ENCODE peak calls at places on chromosome 6, in nine cellular contexts. One of them, this sample, is unnamed.

GRCh38 chr6:106546322-106547052 is 82.8 kb downstream of the RTN4IP1 start:
- DNase-seq in ovary: no peak
- DNase-seq in NCI-H1092 treated with DMSO at 0.1 percent for 48 hours: no peak
- DNase-seq in smooth muscle cell of the brain vasculature: no peak
- DNase-seq in GM04504: no peak
- DNase-seq in HEK293T: no peak
- DNase-seq in GM06990: no peak
- DNase-seq in WTC11: no peak
- DNase-seq in brain pericyte: no peak
- DNase-seq in this sample: no peak

GRCh38 chr6:31114540-31114876 is at the start of gene PSORS1C1:
- DNase-seq in smooth muscle cell of the brain vasculature: peak
- DNase-seq in ovary: peak
- DNase-seq in brain pericyte: peak
- DNase-seq in HEK293T: no peak
- DNase-seq in NCI-H1092 treated with DMSO at 0.1 percent for 48 hours: no peak
- DNase-seq in GM06990: no peak
- DNase-seq in GM04504: peak
- DNase-seq in WTC11: no peak
- DNase-seq in this sample: peak

GRCh38 chr6:168194732-168195565 is 115.9 kb upstream of the FRMD1 start:
- DNase-seq in HEK293T: no peak
- DNase-seq in ovary: no peak
- DNase-seq in NCI-H1092 treated with DMSO at 0.1 percent for 48 hours: no peak
- DNase-seq in GM04504: no peak
- DNase-seq in brain pericyte: no peak
- DNase-seq in WTC11: no peak
- DNase-seq in GM06990: no peak
- DNase-seq in smooth muscle cell of the brain vasculature: no peak
- DNase-seq in this sample: no peak

GRCh38 chr6:31399589-31400466 is 3.6 kb upstream of the MICA start:
- DNase-seq in smooth muscle cell of the brain vasculature: peak
- DNase-seq in GM04504: peak
- DNase-seq in WTC11: peak
- DNase-seq in GM06990: peak
- DNase-seq in brain pericyte: peak
- DNase-seq in ovary: peak
- DNase-seq in HEK293T: peak
- DNase-seq in NCI-H1092 treated with DMSO at 0.1 percent for 48 hours: peak
- DNase-seq in this sample: peak

GRCh38 chr6:209432-210103 is 82.7 kb upstream of the DUSP22 start:
- DNase-seq in HEK293T: no peak
- DNase-seq in NCI-H1092 treated with DMSO at 0.1 percent for 48 hours: no peak
- DNase-seq in ovary: no peak
- DNase-seq in brain pericyte: no peak
- DNase-seq in GM06990: peak
- DNase-seq in smooth muscle cell of the brain vasculature: no peak
- DNase-seq in GM04504: no peak
- DNase-seq in WTC11: no peak
- DNase-seq in this sample: no peak

GRCh38 chr6:19972221-19972620 is 135.1 kb downstream of the ID4 start:
- DNase-seq in GM04504: no peak
- DNase-seq in ovary: no peak
- DNase-seq in brain pericyte: no peak
- DNase-seq in HEK293T: no peak
- DNase-seq in GM06990: no peak
- DNase-seq in smooth muscle cell of the brain vasculature: no peak
- DNase-seq in WTC11: no peak
- DNase-seq in NCI-H1092 treated with DMSO at 0.1 percent for 48 hours: no peak
- DNase-seq in this sample: no peak

GRCh38 chr6:30915591-30915946 is 1.5 kb downstream of the VARS2 start:
- DNase-seq in brain pericyte: no peak
- DNase-seq in GM04504: peak
- DNase-seq in GM06990: no peak
- DNase-seq in WTC11: peak
- DNase-seq in smooth muscle cell of the brain vasculature: peak
- DNase-seq in ovary: peak
- DNase-seq in HEK293T: peak
- DNase-seq in NCI-H1092 treated with DMSO at 0.1 percent for 48 hours: peak
- DNase-seq in this sample: no peak

GRCh38 chr6:56999049-56999448 is 44.1 kb downstream of the BEND6 start:
- DNase-seq in NCI-H1092 treated with DMSO at 0.1 percent for 48 hours: no peak
- DNase-seq in HEK293T: no peak
- DNase-seq in GM04504: no peak
- DNase-seq in GM06990: no peak
- DNase-seq in ovary: no peak
- DNase-seq in smooth muscle cell of the brain vasculature: no peak
- DNase-seq in WTC11: no peak
- DNase-seq in brain pericyte: no peak
- DNase-seq in this sample: no peak

GRCh38 chr6:2432258-2432657 is 186.9 kb upstream of the GMDS start:
- DNase-seq in WTC11: no peak
- DNase-seq in smooth muscle cell of the brain vasculature: peak
- DNase-seq in brain pericyte: peak
- DNase-seq in ovary: no peak
- DNase-seq in GM04504: peak
- DNase-seq in NCI-H1092 treated with DMSO at 0.1 percent for 48 hours: no peak
- DNase-seq in GM06990: no peak
- DNase-seq in HEK293T: no peak
- DNase-seq in this sample: no peak

GRCh38 chr6:46274502-46274901 is 103.7 kb upstream of the ENPP5 start:
- DNase-seq in ovary: no peak
- DNase-seq in HEK293T: no peak
- DNase-seq in WTC11: no peak
- DNase-seq in brain pericyte: no peak
- DNase-seq in GM06990: no peak
- DNase-seq in NCI-H1092 treated with DMSO at 0.1 percent for 48 hours: no peak
- DNase-seq in GM04504: no peak
- DNase-seq in smooth muscle cell of the brain vasculature: no peak
- DNase-seq in this sample: no peak

GRCh38 chr6:14310955-14311354 is 193.4 kb downstream of the CD83 start:
- DNase-seq in NCI-H1092 treated with DMSO at 0.1 percent for 48 hours: no peak
- DNase-seq in GM06990: no peak
- DNase-seq in ovary: no peak
- DNase-seq in WTC11: no peak
- DNase-seq in brain pericyte: no peak
- DNase-seq in HEK293T: no peak
- DNase-seq in smooth muscle cell of the brain vasculature: no peak
- DNase-seq in GM04504: no peak
- DNase-seq in this sample: no peak

GRCh38 chr6:118509009-118509617 is 39.0 kb upstream of the PLN start:
- DNase-seq in GM04504: no peak
- DNase-seq in GM06990: no peak
- DNase-seq in smooth muscle cell of the brain vasculature: peak
- DNase-seq in HEK293T: peak
- DNase-seq in brain pericyte: no peak
- DNase-seq in WTC11: no peak
- DNase-seq in ovary: no peak
- DNase-seq in NCI-H1092 treated with DMSO at 0.1 percent for 48 hours: peak
- DNase-seq in this sample: peak

This sample was measured in occipital lobe.